ENCODE peak calls at places on chromosomes 3 and 15, in seven cellular contexts. R, E, T, H, X, D and L are unnamed samples.

GRCh38 chr15:55993111-55993803 is at the start of gene NEDD4:
- DNase-seq in R (peak; percentile 79), E (peak; percentile 84), T (peak; percentile 60), H (peak; percentile 31), X (peak; percentile 92), D (peak; percentile 50), L (peak; percentile 95)

GRCh38 chr15:51736646-51737537 is 563 bp downstream of the LYSMD2 start:
- DNase-seq in R (peak; percentile 56), E (peak; percentile 14), T (peak; percentile 52), H (no peak), X (peak; percentile 42), D (peak; percentile 45), L (peak; percentile 49)

GRCh38 chr3:140466535-140466934 is 211.3 kb upstream of the TRIM42 start:
- DNase-seq in R (no peak), E (no peak), T (no peak), H (no peak), X (no peak), D (no peak), L (no peak)

GRCh38 chr3:83953417-83954089 is 1005.2 kb upstream of the CADM2 start:
- DNase-seq in R (no peak), E (no peak), T (no peak), H (no peak), X (no peak), D (no peak), L (no peak)

GRCh38 chr15:62624541-62625399 is 417.8 kb upstream of the TPM1 start:
- DNase-seq in R (no peak), E (no peak), T (no peak), H (no peak), X (no peak), D (no peak), L (no peak)

GRCh38 chr3:78801923-78802587 is 965.7 kb downstream of the ROBO1 start:
- DNase-seq in R (no peak), E (no peak), T (no peak), H (no peak), X (no peak), D (no peak), L (no peak)

GRCh38 chr15:34070003-34070402 is 31.0 kb upstream of the AVEN start:
- DNase-seq in R (no peak), E (no peak), T (no peak), H (no peak), X (no peak), D (no peak), L (peak; percentile 48)

GRCh38 chr3:67704322-67704721 is 49.9 kb upstream of the SUCLG2 start:
- DNase-seq in R (no peak), E (no peak), T (no peak), H (no peak), X (no peak), D (no peak), L (no peak)

GRCh38 chr3:190721330-190721729 is 141.2 kb downstream of the GMNC start:
- DNase-seq in R (no peak), E (no peak), T (no peak), H (no peak), X (no peak), D (no peak), L (no peak)

GRCh38 chr3:128846501-128846900 is 32.9 kb upstream of the ACAD9 start:
- DNase-seq in R (no peak), E (no peak), T (no peak), H (no peak), X (no peak), D (no peak), L (no peak)

GRCh38 chr3:186746008-186746407 is 28.8 kb downstream of the KNG1 start:
- DNase-seq in R (peak; percentile 35), E (peak; percentile 75), T (no peak), H (no peak), X (peak; percentile 52), D (no peak), L (peak; percentile 90)

GRCh38 chr15:78192826-78193594 is 41.4 kb downstream of the ACSBG1 start:
- DNase-seq in R (no peak), E (no peak), T (no peak), H (no peak), X (no peak), D (no peak), L (no peak)

GRCh38 chr3:120203016-120203415 is 82.0 kb downstream of the GPR156 start:
- DNase-seq in R (no peak), E (peak; percentile 79), T (no peak), H (no peak), X (peak; percentile 71), D (no peak), L (peak; percentile 91)

GRCh38 chr3:158110658-158111018 is 749 bp downstream of the RSRC1 start:
- DNase-seq in R (no peak), E (no peak), T (no peak), H (no peak), X (no peak), D (no peak), L (no peak)

GRCh38 chr3:127531821-127532220 is 58.7 kb downstream of the TPRA1 start:
- DNase-seq in R (no peak), E (no peak), T (no peak), H (no peak), X (no peak), D (no peak), L (no peak)

GRCh38 chr3:100210777-100211145 is 50.0 kb upstream of the TBC1D23 start:
- DNase-seq in R (no peak), E (peak; percentile 96), T (no peak), H (no peak), X (peak; percentile 83), D (no peak), L (peak; percentile 78)

GRCh38 chr3:150146891-150147761 is 176.4 kb upstream of the PFN2 start:
- DNase-seq in R (no peak), E (peak; percentile 92), T (no peak), H (no peak), X (peak; percentile 37), D (no peak), L (no peak)

GRCh38 chr3:196322-197153 is at the start of gene CHL1:
- DNase-seq in R (no peak), E (no peak), T (no peak), H (no peak), X (no peak), D (no peak), L (no peak)

GRCh38 chr15:85879334-85880163 is 84.8 kb upstream of the KLHL25 start:
- DNase-seq in R (no peak), E (peak; percentile 66), T (no peak), H (no peak), X (peak; percentile 23), D (no peak), L (peak; percentile 79)

GRCh38 chr3:193773266-193774183 is 180.5 kb downstream of the OPA1 start:
- DNase-seq in R (no peak), E (no peak), T (no peak), H (no peak), X (no peak), D (no peak), L (no peak)

GRCh38 chr3:152581941-152582340 is 253.0 kb upstream of the P2RY1 start:
- DNase-seq in R (no peak), E (no peak), T (no peak), H (no peak), X (peak; percentile 68), D (no peak), L (peak; percentile 38)

GRCh38 chr3:174547801-174548200 is 311.3 kb upstream of the NAALADL2 start:
- DNase-seq in R (no peak), E (no peak), T (no peak), H (no peak), X (no peak), D (no peak), L (no peak)

GRCh38 chr3:142964150-142964498 is 650 bp upstream of the PAQR9 start:
- DNase-seq in R (no peak), E (no peak), T (no peak), H (no peak), X (no peak), D (no peak), L (no peak)

GRCh38 chr3:18712713-18713575 is 287.8 kb upstream of the SATB1 start:
- DNase-seq in R (no peak), E (no peak), T (no peak), H (no peak), X (no peak), D (no peak), L (no peak)

GRCh38 chr3:143088835-143089234 is 30.7 kb upstream of the CHST2 start:
- DNase-seq in R (no peak), E (no peak), T (no peak), H (no peak), X (no peak), D (no peak), L (no peak)

GRCh38 chr3:159263750-159264561 is 462.1 kb downstream of the MFSD1 start:
- DNase-seq in R (peak; percentile 17), E (peak; percentile 49), T (no peak), H (no peak), X (peak; percentile 58), D (no peak), L (peak; percentile 48)

GRCh38 chr3:107962946-107963345 is 127.9 kb downstream of the CD47 start:
- DNase-seq in R (no peak), E (no peak), T (no peak), H (no peak), X (peak; percentile 86), D (no peak), L (no peak)

GRCh38 chr3:60555704-60556340 is 695.4 kb downstream of the FHIT start:
- DNase-seq in R (peak; percentile 46), E (peak; percentile 6), T (no peak), H (no peak), X (no peak), D (no peak), L (no peak)

GRCh38 chr3:175988401-175988800 is 1129.3 kb downstream of the NAALADL2 start:
- DNase-seq in R (no peak), E (no peak), T (no peak), H (no peak), X (no peak), D (no peak), L (no peak)

GRCh38 chr3:181288145-181288544 is 298.6 kb upstream of the DNAJC19 start:
- DNase-seq in R (no peak), E (no peak), T (no peak), H (no peak), X (no peak), D (no peak), L (no peak)

GRCh38 chr3:31709005-31709404 is 176.3 kb downstream of the STT3B start:
- DNase-seq in R (no peak), E (no peak), T (no peak), H (no peak), X (no peak), D (no peak), L (no peak)